ENCODE peak calls at places on chromosomes 6 and 20, in four cellular contexts. Y is GM23248, Q is Ammon's horn, S is neural crest cell. G is an unnamed sample.

GRCh38 chr20:34560141-34560523 is 1.6 kb downstream of the MAP1LC3A start:
- DNase-seq in Q (peak), Y (no peak), S (no peak), G (no peak)

GRCh38 chr20:48404598-48404997 is 423.2 kb downstream of the PREX1 start:
- DNase-seq in Y (no peak), Q (no peak), S (no peak), G (no peak)

GRCh38 chr6:52087498-52087999 is at the start of gene PKHD1:
- DNase-seq in Y (peak), S (no peak), Q (no peak), G (peak)

GRCh38 chr6:7073082-7073783 is 34.5 kb upstream of the RREB1 start:
- DNase-seq in S (no peak), Y (no peak), Q (no peak), G (no peak)

GRCh38 chr20:14142171-14142570 is 146.9 kb downstream of the MACROD2 start:
- DNase-seq in Y (peak), S (peak), Q (peak), G (peak)

GRCh38 chr6:89605861-89606260 is 32.7 kb downstream of the LYRM2 start:
- DNase-seq in Q (no peak), S (no peak), Y (no peak), G (no peak)

GRCh38 chr6:159493888-159494632 is 199.0 kb downstream of the SOD2 start:
- DNase-seq in Y (peak), S (no peak), Q (no peak), G (no peak)

GRCh38 chr20:51715028-51715872 is 52.9 kb downstream of the ATP9A start:
- DNase-seq in S (no peak), Y (no peak), Q (no peak), G (no peak)

GRCh38 chr6:134114918-134115714 is 62.7 kb upstream of the SLC2A12 start:
- DNase-seq in S (no peak), Q (no peak), Y (no peak), G (no peak)

GRCh38 chr20:53752971-53753879 is 159.6 kb upstream of the ZNF217 start:
- DNase-seq in S (no peak), Y (no peak), Q (no peak), G (no peak)

GRCh38 chr6:163729127-163729872 is 314.8 kb downstream of the QKI start:
- DNase-seq in S (no peak), Q (no peak), Y (no peak), G (no peak)

GRCh38 chr6:165655191-165655590 is 7.8 kb downstream of the PDE10A start:
- DNase-seq in Q (no peak), S (no peak), Y (no peak), G (no peak)

GRCh38 chr6:20413826-20414225 is 12.1 kb downstream of the E2F3 start:
- DNase-seq in S (no peak), Y (no peak), Q (no peak), G (no peak)

GRCh38 chr20:16491277-16491912 is 81.9 kb downstream of the KIF16B start:
- DNase-seq in S (no peak), Q (peak), Y (peak), G (peak)

G was measured in EL.